ENCODE peak calls at places on chromosomes 16 and 17, in nine cellular contexts. G is fibroblast of the aortic adventitia, Z is RWPE1, W is mesothelial cell of epicardium, T is psoas muscle, C is heart right ventricle, I is body of pancreas, Q is dorsolateral prefrontal cortex, X is neural crest cell. D is an unnamed sample.

GRCh38 chr17:12302711-12303110 is 282.0 kb downstream of the MAP2K4 start:
- DNase-seq in W (no peak), T (no peak), I (no peak), G (no peak), Z (no peak), C (no peak), X (no peak), Q (no peak), D (no peak)

GRCh38 chr16:87016056-87016455 is 301.1 kb downstream of the C16orf95 start:
- DNase-seq in C (no peak), Q (no peak), G (no peak), W (no peak), Z (no peak), X (no peak), T (no peak), I (no peak), D (no peak)

GRCh38 chr17:59754547-59754946 is 47.1 kb downstream of the VMP1 start:
- DNase-seq in G (peak; percentile 93), Q (no peak), Z (peak; percentile 73), W (no peak), C (no peak), I (no peak), T (no peak), X (no peak), D (no peak)

GRCh38 chr16:21946889-21947635 is 6.1 kb upstream of the UQCRC2 start:
- DNase-seq in T (no peak), W (no peak), C (no peak), X (no peak), I (no peak), Z (no peak), G (no peak), Q (no peak), D (no peak)

GRCh38 chr16:28537076-28537475 is 1.7 kb downstream of the NUPR1 start:
- DNase-seq in G (no peak), Q (no peak), X (no peak), Z (peak; percentile 59), C (no peak), W (no peak), I (no peak), T (no peak), D (no peak)

GRCh38 chr17:2239170-2239551 is 64.4 kb downstream of the SMG6 start:
- DNase-seq in Z (no peak), T (no peak), C (no peak), I (no peak), W (no peak), Q (no peak), G (no peak), X (no peak), D (no peak)

GRCh38 chr17:17028059-17028877 is 14.0 kb upstream of the MPRIP start:
- DNase-seq in C (peak; percentile 59), I (peak; percentile 84), X (peak; percentile 48), Z (peak; percentile 98), W (peak; percentile 68), Q (no peak), T (peak; percentile 81), G (peak; percentile 91), D (no peak)

GRCh38 chr16:56965149-56965938 is 3.6 kb downstream of the CETP start:
- DNase-seq in T (peak; percentile 46), C (no peak), W (no peak), X (no peak), I (no peak), Z (no peak), Q (no peak), G (no peak), D (no peak)

GRCh38 chr16:15726715-15727114 is 76.7 kb downstream of the NDE1 start:
- DNase-seq in I (no peak), W (no peak), X (no peak), T (no peak), C (no peak), Z (no peak), Q (no peak), G (no peak), D (no peak)

GRCh38 chr16:634051-634670 is 1.9 kb downstream of the METTL26 start:
- DNase-seq in Z (no peak), C (peak; percentile 17), T (no peak), Q (no peak), I (no peak), X (no peak), G (no peak), W (no peak), D (no peak)

GRCh38 chr17:27741361-27741861 is 58.9 kb downstream of the NOS2 start:
- DNase-seq in T (no peak), W (no peak), C (no peak), Q (no peak), X (no peak), I (no peak), G (peak; percentile 63), Z (no peak), D (no peak)

GRCh38 chr17:59711936-59712335 is 4.5 kb downstream of the VMP1 start:
- DNase-seq in G (no peak), Z (no peak), I (no peak), C (no peak), T (no peak), W (no peak), Q (no peak), X (no peak), D (no peak)

GRCh38 chr16:27446721-27447120 is 44.7 kb downstream of the IL21R start:
- DNase-seq in Q (no peak), T (no peak), X (no peak), W (no peak), G (no peak), C (no peak), Z (no peak), I (peak; percentile 23), D (no peak)

GRCh38 chr17:21001111-21001812 is 41.5 kb downstream of the USP22 start:
- DNase-seq in Q (no peak), Z (no peak), G (no peak), C (no peak), W (no peak), I (no peak), T (no peak), X (no peak), D (no peak)

DNA sequence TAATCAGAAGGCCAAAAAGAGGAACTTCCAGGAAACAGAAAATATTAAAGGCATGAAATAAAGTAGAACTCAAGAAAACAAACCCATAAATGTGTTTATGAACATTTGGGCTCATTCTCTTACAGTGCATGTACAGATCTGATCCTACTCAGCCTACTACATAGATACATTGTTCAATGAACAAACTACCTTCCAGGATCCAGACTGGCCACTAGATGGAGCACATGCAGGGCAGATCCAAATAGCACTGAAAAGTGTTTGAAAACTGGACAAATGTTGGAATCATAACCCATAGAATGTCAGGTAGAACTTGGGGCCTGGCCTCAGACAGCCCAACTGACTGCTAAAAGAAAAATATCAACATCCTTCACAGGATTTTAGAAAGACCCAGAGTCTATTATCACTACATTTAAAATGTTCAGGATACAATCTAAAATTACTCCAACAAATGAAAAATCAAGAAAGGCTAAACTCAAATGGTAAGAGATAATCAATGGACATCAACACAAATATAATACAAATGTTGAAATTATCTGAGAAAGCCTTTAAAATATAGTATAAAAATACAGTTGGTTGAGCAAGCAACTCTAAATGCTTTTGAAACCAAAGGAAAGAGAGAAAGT is 122.4 kb upstream of the NUDT7 start:
- DNase-seq in T (no peak), C (no peak), I (peak; percentile 20), Z (peak; percentile 17), G (peak; percentile 63), X (peak; percentile 28), Q (no peak), W (no peak), D (no peak)
- TF ChIP-seq CTCF in T (peak; percentile 39), C (peak; percentile 66), I (peak; percentile 55), Z (peak; percentile 65), G (peak; percentile 89), X (peak; percentile 82), Q (peak; percentile 46), W (no peak), D (no peak)

DNA sequence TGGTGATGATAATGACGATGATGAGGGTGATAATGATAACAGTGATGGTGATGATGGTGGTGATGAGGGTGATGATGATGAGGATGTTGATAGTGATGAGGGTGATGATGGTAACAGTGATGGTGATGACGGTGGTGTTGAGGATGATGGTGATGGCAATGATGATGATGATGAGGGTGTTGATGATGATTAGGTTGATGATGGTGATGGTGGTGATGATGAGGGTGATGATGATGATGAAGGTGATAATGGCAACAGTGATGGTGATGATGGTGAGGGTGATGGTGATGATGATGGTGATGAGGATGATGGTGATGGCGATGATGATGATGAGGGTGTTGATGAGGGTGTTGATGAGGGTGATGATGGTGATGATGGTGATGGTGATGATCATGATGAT is 93.8 kb upstream of the ZNF469 start:
- DNase-seq in I (no peak), G (no peak), C (no peak), W (no peak), T (no peak), Z (no peak), X (no peak), Q (no peak), D (no peak)
- TF ChIP-seq CTCF in I (no peak), G (no peak), C (no peak), W (no peak), T (no peak), Z (no peak), X (no peak), Q (no peak), D (no peak)

GRCh38 chr17:8905256-8905778 is 37.8 kb upstream of the PIK3R6 start:
- DNase-seq in Z (no peak), C (no peak), X (no peak), Q (no peak), G (no peak), T (no peak), W (no peak), I (no peak), D (no peak)
- TF ChIP-seq CTCF in Z (no peak), C (no peak), X (no peak), Q (no peak), G (no peak), T (no peak), W (no peak), I (no peak), D (no peak)

GRCh38 chr16:85986931-85987749 is 88.2 kb downstream of the IRF8 start:
- DNase-seq in W (no peak), X (peak; percentile 26), I (no peak), Z (no peak), T (no peak), G (no peak), Q (no peak), C (no peak), D (peak; percentile 36)
- TF ChIP-seq CTCF in W (peak; percentile 49), X (peak; percentile 53), I (peak; percentile 30), Z (no peak), T (peak; percentile 10), G (peak; percentile 33), Q (peak; percentile 35), C (peak; percentile 46), D (no peak)

GRCh38 chr16:12215302-12216105 is 239.0 kb downstream of the SNX29 start:
- DNase-seq in W (no peak), Q (no peak), C (no peak), G (no peak), T (no peak), I (no peak), X (no peak), Z (no peak), D (no peak)
- TF ChIP-seq CTCF in W (peak; percentile 24), Q (no peak), C (peak; percentile 27), G (peak; percentile 25), T (no peak), I (no peak), X (peak; percentile 50), Z (no peak), D (no peak)